ENCODE peak calls at places on chromosomes 4 and X, in nine cellular contexts. One of them, this sample, is unnamed. For H3K4me1, the result is how much of the 10 kb centered on the place peaks cover.

GRCh38 chrX:155767101-155767878 is 113.9 kb upstream of the VAMP7 start:
- DNase-seq in psoas muscle: peak
- DNase-seq in sigmoid colon: peak
- DNase-seq in hepatocyte: peak
- DNase-seq in tibial nerve: peak
- DNase-seq in neural progenitor cell: peak
- DNase-seq in naive thymus-derived CD4-positive, alpha-beta T cell: peak
- DNase-seq in CD8-positive, alpha-beta T cell: peak
- DNase-seq in thyroid gland: peak
- DNase-seq in this sample: peak

GRCh38 chr4:10079951-10080873 is 36.4 kb downstream of the WDR1 start:
- DNase-seq in sigmoid colon: peak
- DNase-seq in neural progenitor cell: no peak
- DNase-seq in CD8-positive, alpha-beta T cell: no peak
- DNase-seq in naive thymus-derived CD4-positive, alpha-beta T cell: no peak
- DNase-seq in psoas muscle: no peak
- DNase-seq in tibial nerve: no peak
- DNase-seq in hepatocyte: no peak
- DNase-seq in thyroid gland: no peak
- DNase-seq in this sample: peak

GRCh38 chrX:134600714-134601113 is 57.6 kb downstream of the PLAC1 start:
- DNase-seq in CD8-positive, alpha-beta T cell: no peak
- DNase-seq in psoas muscle: no peak
- DNase-seq in tibial nerve: no peak
- DNase-seq in sigmoid colon: no peak
- DNase-seq in naive thymus-derived CD4-positive, alpha-beta T cell: no peak
- DNase-seq in neural progenitor cell: no peak
- DNase-seq in hepatocyte: no peak
- DNase-seq in thyroid gland: no peak
- DNase-seq in this sample: no peak

GRCh38 chr4:153188966-153189801 is 15.1 kb upstream of the TRIM2 start:
- DNase-seq in hepatocyte: peak
- DNase-seq in thyroid gland: no peak
- DNase-seq in naive thymus-derived CD4-positive, alpha-beta T cell: no peak
- DNase-seq in tibial nerve: no peak
- DNase-seq in sigmoid colon: peak
- DNase-seq in neural progenitor cell: no peak
- DNase-seq in psoas muscle: no peak
- DNase-seq in CD8-positive, alpha-beta T cell: no peak
- DNase-seq in this sample: peak

GRCh38 chr4:32560306-32560705 is 1840.1 kb downstream of the PCDH7 start:
- DNase-seq in CD8-positive, alpha-beta T cell: no peak
- DNase-seq in neural progenitor cell: no peak
- DNase-seq in naive thymus-derived CD4-positive, alpha-beta T cell: no peak
- DNase-seq in tibial nerve: no peak
- DNase-seq in psoas muscle: no peak
- DNase-seq in sigmoid colon: no peak
- DNase-seq in hepatocyte: peak
- DNase-seq in thyroid gland: peak
- DNase-seq in this sample: no peak

GRCh38 chr4:151325320-151326246 is at the start of gene SH3D19:
- DNase-seq in sigmoid colon: peak
- DNase-seq in neural progenitor cell: peak
- DNase-seq in thyroid gland: peak
- DNase-seq in tibial nerve: peak
- DNase-seq in CD8-positive, alpha-beta T cell: no peak
- DNase-seq in hepatocyte: peak
- DNase-seq in psoas muscle: peak
- DNase-seq in naive thymus-derived CD4-positive, alpha-beta T cell: no peak
- DNase-seq in this sample: peak

GRCh38 chr4:5746250-5746649 is 35.2 kb downstream of the EVC start:
- DNase-seq in naive thymus-derived CD4-positive, alpha-beta T cell: no peak
- DNase-seq in CD8-positive, alpha-beta T cell: no peak
- DNase-seq in sigmoid colon: no peak
- DNase-seq in neural progenitor cell: no peak
- DNase-seq in thyroid gland: no peak
- DNase-seq in psoas muscle: no peak
- DNase-seq in tibial nerve: no peak
- DNase-seq in hepatocyte: no peak
- DNase-seq in this sample: no peak

GRCh38 chrX:118679290-118679689 is 48.1 kb upstream of the IL13RA1 start:
- DNase-seq in naive thymus-derived CD4-positive, alpha-beta T cell: no peak
- DNase-seq in CD8-positive, alpha-beta T cell: no peak
- DNase-seq in tibial nerve: no peak
- DNase-seq in neural progenitor cell: no peak
- DNase-seq in sigmoid colon: no peak
- DNase-seq in hepatocyte: no peak
- DNase-seq in thyroid gland: no peak
- DNase-seq in psoas muscle: no peak
- DNase-seq in this sample: no peak

GRCh38 chr4:174461438-174462106 is 60.7 kb downstream of the HPGD start:
- DNase-seq in CD8-positive, alpha-beta T cell: no peak
- DNase-seq in naive thymus-derived CD4-positive, alpha-beta T cell: no peak
- DNase-seq in tibial nerve: no peak
- DNase-seq in sigmoid colon: no peak
- DNase-seq in psoas muscle: no peak
- DNase-seq in hepatocyte: peak
- DNase-seq in neural progenitor cell: no peak
- DNase-seq in thyroid gland: peak
- DNase-seq in this sample: no peak

GRCh38 chr4:152063301-152064235 is 302.8 kb upstream of the GATB start:
- DNase-seq in tibial nerve: no peak
- DNase-seq in CD8-positive, alpha-beta T cell: peak
- DNase-seq in neural progenitor cell: no peak
- DNase-seq in psoas muscle: peak
- DNase-seq in sigmoid colon: no peak
- DNase-seq in hepatocyte: peak
- DNase-seq in thyroid gland: no peak
- DNase-seq in naive thymus-derived CD4-positive, alpha-beta T cell: peak
- DNase-seq in this sample: no peak

GRCh38 chrX:150664290-150664689 is 28.9 kb upstream of the MTMR1 start:
- DNase-seq in CD8-positive, alpha-beta T cell: no peak
- DNase-seq in thyroid gland: peak
- DNase-seq in naive thymus-derived CD4-positive, alpha-beta T cell: no peak
- DNase-seq in psoas muscle: no peak
- DNase-seq in hepatocyte: no peak
- DNase-seq in neural progenitor cell: no peak
- DNase-seq in tibial nerve: no peak
- DNase-seq in sigmoid colon: peak
- DNase-seq in this sample: peak

GRCh38 chr4:139232751-139233150 is 47.3 kb downstream of the MGARP start:
- DNase-seq in tibial nerve: no peak
- DNase-seq in thyroid gland: no peak
- DNase-seq in neural progenitor cell: no peak
- DNase-seq in sigmoid colon: no peak
- DNase-seq in psoas muscle: no peak
- DNase-seq in CD8-positive, alpha-beta T cell: no peak
- DNase-seq in hepatocyte: no peak
- DNase-seq in naive thymus-derived CD4-positive, alpha-beta T cell: no peak
- DNase-seq in this sample: no peak

GRCh38 chr4:42483426-42484379 is 86.4 kb downstream of the SHISA3 start:
- DNase-seq in tibial nerve: peak
- DNase-seq in hepatocyte: no peak
- DNase-seq in sigmoid colon: peak
- DNase-seq in neural progenitor cell: no peak
- DNase-seq in CD8-positive, alpha-beta T cell: no peak
- DNase-seq in thyroid gland: no peak
- DNase-seq in naive thymus-derived CD4-positive, alpha-beta T cell: no peak
- DNase-seq in psoas muscle: peak
- DNase-seq in this sample: no peak

GRCh38 chrX:17710836-17711235 is 26.5 kb upstream of the SCML1 start:
- DNase-seq in thyroid gland: peak
- DNase-seq in tibial nerve: no peak
- DNase-seq in psoas muscle: no peak
- DNase-seq in neural progenitor cell: no peak
- DNase-seq in CD8-positive, alpha-beta T cell: no peak
- DNase-seq in naive thymus-derived CD4-positive, alpha-beta T cell: no peak
- DNase-seq in sigmoid colon: no peak
- DNase-seq in hepatocyte: peak
- DNase-seq in this sample: no peak

GRCh38 chr4:128512767-128513322 is 225.2 kb upstream of the PGRMC2 start:
- DNase-seq in CD8-positive, alpha-beta T cell: no peak
- DNase-seq in hepatocyte: no peak
- DNase-seq in naive thymus-derived CD4-positive, alpha-beta T cell: no peak
- DNase-seq in sigmoid colon: no peak
- DNase-seq in neural progenitor cell: no peak
- DNase-seq in thyroid gland: no peak
- DNase-seq in tibial nerve: no peak
- DNase-seq in psoas muscle: no peak
- DNase-seq in this sample: no peak

GRCh38 chrX:107729558-107730297 is 45.9 kb downstream of the TSC22D3 start:
- DNase-seq in hepatocyte: peak
- DNase-seq in tibial nerve: no peak
- DNase-seq in psoas muscle: peak
- DNase-seq in naive thymus-derived CD4-positive, alpha-beta T cell: no peak
- DNase-seq in sigmoid colon: no peak
- DNase-seq in thyroid gland: peak
- DNase-seq in neural progenitor cell: no peak
- DNase-seq in CD8-positive, alpha-beta T cell: no peak
- DNase-seq in this sample: peak

GRCh38 chrX:107730991-107731766 is 44.4 kb downstream of the TSC22D3 start:
- DNase-seq in psoas muscle: no peak
- DNase-seq in tibial nerve: no peak
- DNase-seq in CD8-positive, alpha-beta T cell: no peak
- DNase-seq in thyroid gland: no peak
- DNase-seq in hepatocyte: no peak
- DNase-seq in sigmoid colon: no peak
- DNase-seq in neural progenitor cell: no peak
- DNase-seq in naive thymus-derived CD4-positive, alpha-beta T cell: no peak
- DNase-seq in this sample: no peak

GRCh38 chrX:107731831-107732502 is 43.6 kb downstream of the TSC22D3 start:
- DNase-seq in tibial nerve: peak
- DNase-seq in naive thymus-derived CD4-positive, alpha-beta T cell: no peak
- DNase-seq in neural progenitor cell: peak
- DNase-seq in CD8-positive, alpha-beta T cell: no peak
- DNase-seq in hepatocyte: peak
- DNase-seq in sigmoid colon: peak
- DNase-seq in psoas muscle: peak
- DNase-seq in thyroid gland: peak
- DNase-seq in this sample: peak

GRCh38 chrX:107728342-107729099 is 47.1 kb downstream of the TSC22D3 start:
- DNase-seq in hepatocyte: no peak
- DNase-seq in CD8-positive, alpha-beta T cell: no peak
- DNase-seq in sigmoid colon: no peak
- DNase-seq in tibial nerve: no peak
- DNase-seq in psoas muscle: peak
- DNase-seq in thyroid gland: no peak
- DNase-seq in neural progenitor cell: no peak
- DNase-seq in naive thymus-derived CD4-positive, alpha-beta T cell: no peak
- DNase-seq in this sample: no peak

GRCh38 chrX:107730298-107730655 is 45.3 kb downstream of the TSC22D3 start:
- DNase-seq in psoas muscle: peak
- DNase-seq in sigmoid colon: no peak
- DNase-seq in thyroid gland: peak
- DNase-seq in CD8-positive, alpha-beta T cell: no peak
- DNase-seq in naive thymus-derived CD4-positive, alpha-beta T cell: no peak
- DNase-seq in tibial nerve: no peak
- DNase-seq in neural progenitor cell: peak
- DNase-seq in hepatocyte: no peak
- DNase-seq in this sample: no peak
- H3K4me1 ChIP-seq in psoas muscle: half or more
- H3K4me1 ChIP-seq in sigmoid colon: half or more
- H3K4me1 ChIP-seq in thyroid gland: half or more
- H3K4me1 ChIP-seq in CD8-positive, alpha-beta T cell: under half
- H3K4me1 ChIP-seq in naive thymus-derived CD4-positive, alpha-beta T cell: under half
- H3K4me1 ChIP-seq in tibial nerve: under half
- H3K4me1 ChIP-seq in neural progenitor cell: under half
- H3K4me1 ChIP-seq in hepatocyte: half or more
- H3K4me1 ChIP-seq in this sample: half or more

GRCh38 chr4:26281876-26282275 is 38.9 kb upstream of the RBPJ start:
- DNase-seq in naive thymus-derived CD4-positive, alpha-beta T cell: no peak
- DNase-seq in tibial nerve: no peak
- DNase-seq in thyroid gland: no peak
- DNase-seq in psoas muscle: no peak
- DNase-seq in neural progenitor cell: no peak
- DNase-seq in sigmoid colon: no peak
- DNase-seq in CD8-positive, alpha-beta T cell: no peak
- DNase-seq in hepatocyte: no peak
- DNase-seq in this sample: no peak
- H3K4me1 ChIP-seq in naive thymus-derived CD4-positive, alpha-beta T cell: under half
- H3K4me1 ChIP-seq in tibial nerve: under half
- H3K4me1 ChIP-seq in thyroid gland: under half
- H3K4me1 ChIP-seq in psoas muscle: under half
- H3K4me1 ChIP-seq in neural progenitor cell: under half
- H3K4me1 ChIP-seq in sigmoid colon: under half
- H3K4me1 ChIP-seq in CD8-positive, alpha-beta T cell: under half
- H3K4me1 ChIP-seq in hepatocyte: under half
- H3K4me1 ChIP-seq in this sample: under half

GRCh38 chr4:173333658-173334084 is 487 bp downstream of the HMGB2 start:
- DNase-seq in CD8-positive, alpha-beta T cell: peak
- DNase-seq in thyroid gland: peak
- DNase-seq in tibial nerve: peak
- DNase-seq in sigmoid colon: peak
- DNase-seq in psoas muscle: peak
- DNase-seq in hepatocyte: peak
- DNase-seq in naive thymus-derived CD4-positive, alpha-beta T cell: no peak
- DNase-seq in neural progenitor cell: peak
- DNase-seq in this sample: peak

GRCh38 chr4:173332963-173333657 is 1.0 kb downstream of the HMGB2 start:
- DNase-seq in naive thymus-derived CD4-positive, alpha-beta T cell: peak
- DNase-seq in neural progenitor cell: no peak
- DNase-seq in tibial nerve: no peak
- DNase-seq in sigmoid colon: no peak
- DNase-seq in hepatocyte: no peak
- DNase-seq in CD8-positive, alpha-beta T cell: no peak
- DNase-seq in thyroid gland: peak
- DNase-seq in psoas muscle: no peak
- DNase-seq in this sample: no peak

GRCh38 chr4:173337463-173337862 is 3.3 kb upstream of the HMGB2 start:
- DNase-seq in psoas muscle: no peak
- DNase-seq in sigmoid colon: no peak
- DNase-seq in naive thymus-derived CD4-positive, alpha-beta T cell: no peak
- DNase-seq in CD8-positive, alpha-beta T cell: no peak
- DNase-seq in neural progenitor cell: no peak
- DNase-seq in tibial nerve: no peak
- DNase-seq in thyroid gland: no peak
- DNase-seq in hepatocyte: no peak
- DNase-seq in this sample: no peak

GRCh38 chr4:173334085-173334890 is at the start of gene HMGB2:
- DNase-seq in naive thymus-derived CD4-positive, alpha-beta T cell: peak
- DNase-seq in tibial nerve: peak
- DNase-seq in thyroid gland: peak
- DNase-seq in psoas muscle: peak
- DNase-seq in neural progenitor cell: peak
- DNase-seq in CD8-positive, alpha-beta T cell: peak
- DNase-seq in sigmoid colon: peak
- DNase-seq in hepatocyte: peak
- DNase-seq in this sample: peak

GRCh38 chr4:173334891-173335754 is 965 bp upstream of the HMGB2 start:
- DNase-seq in naive thymus-derived CD4-positive, alpha-beta T cell: no peak
- DNase-seq in tibial nerve: no peak
- DNase-seq in CD8-positive, alpha-beta T cell: peak
- DNase-seq in neural progenitor cell: peak
- DNase-seq in hepatocyte: peak
- DNase-seq in psoas muscle: peak
- DNase-seq in thyroid gland: peak
- DNase-seq in sigmoid colon: peak
- DNase-seq in this sample: peak
- H3K4me1 ChIP-seq in naive thymus-derived CD4-positive, alpha-beta T cell: under half
- H3K4me1 ChIP-seq in tibial nerve: under half
- H3K4me1 ChIP-seq in CD8-positive, alpha-beta T cell: under half
- H3K4me1 ChIP-seq in neural progenitor cell: under half
- H3K4me1 ChIP-seq in hepatocyte: under half
- H3K4me1 ChIP-seq in psoas muscle: under half
- H3K4me1 ChIP-seq in thyroid gland: under half
- H3K4me1 ChIP-seq in sigmoid colon: under half
- H3K4me1 ChIP-seq in this sample: under half

GRCh38 chr4:16229604-16230003 is 3.3 kb upstream of the TAPT1 start:
- DNase-seq in CD8-positive, alpha-beta T cell: no peak
- DNase-seq in sigmoid colon: no peak
- DNase-seq in naive thymus-derived CD4-positive, alpha-beta T cell: no peak
- DNase-seq in tibial nerve: no peak
- DNase-seq in hepatocyte: no peak
- DNase-seq in neural progenitor cell: no peak
- DNase-seq in psoas muscle: no peak
- DNase-seq in thyroid gland: no peak
- DNase-seq in this sample: no peak
- H3K4me1 ChIP-seq in CD8-positive, alpha-beta T cell: under half
- H3K4me1 ChIP-seq in sigmoid colon: under half
- H3K4me1 ChIP-seq in naive thymus-derived CD4-positive, alpha-beta T cell: under half
- H3K4me1 ChIP-seq in tibial nerve: under half
- H3K4me1 ChIP-seq in hepatocyte: under half
- H3K4me1 ChIP-seq in neural progenitor cell: under half
- H3K4me1 ChIP-seq in psoas muscle: under half
- H3K4me1 ChIP-seq in thyroid gland: under half
- H3K4me1 ChIP-seq in this sample: under half